ENCODE peak calls at places on chromosomes 13 and 19, in four cellular contexts. P, R, Y and X are unnamed samples.

GRCh38 chr13:96771501-96772367 is 222.5 kb downstream of the OXGR1 start:
- DNase-seq in P (no peak), R (no peak), Y (no peak), X (no peak)

GRCh38 chr13:60759499-60759898 is 362.5 kb downstream of the TDRD3 start:
- DNase-seq in P (peak; percentile 44), R (no peak), Y (peak; percentile 19), X (no peak)

GRCh38 chr13:48526269-48526668 is 6.6 kb downstream of the RCBTB2 start:
- DNase-seq in P (no peak), R (no peak), Y (no peak), X (no peak)

GRCh38 chr13:70841240-70842061 is 733.2 kb upstream of the KLHL1 start:
- DNase-seq in P (no peak), R (no peak), Y (no peak), X (no peak)

GRCh38 chr19:7772752-7773291 is 9.8 kb downstream of the CLEC4M start:
- DNase-seq in P (peak; percentile 60), R (no peak), Y (no peak), X (no peak)

GRCh38 chr13:57128909-57129308 is 11.8 kb upstream of the PRR20A start:
- DNase-seq in P (no peak), R (no peak), Y (no peak), X (no peak)

GRCh38 chr13:52025475-52026245 is 1.2 kb downstream of the UTP14C start:
- DNase-seq in P (no peak), R (no peak), Y (no peak), X (no peak)

GRCh38 chr13:48069573-48069972 is 25.3 kb downstream of the MED4 start:
- DNase-seq in P (no peak), R (no peak), Y (no peak), X (no peak)

GRCh38 chr19:17337675-17338439 is 504 bp downstream of the GTPBP3 start:
- DNase-seq in P (no peak), R (no peak), Y (peak; percentile 28), X (no peak)

GRCh38 chr19:662962-663681 is at the start of gene RNF126:
- DNase-seq in P (peak; percentile 87), R (peak; percentile 90), Y (peak; percentile 93), X (peak; percentile 92)

GRCh38 chr13:33509642-33510229 is 224.2 kb upstream of the STARD13 start:
- DNase-seq in P (peak; percentile 73), R (no peak), Y (no peak), X (no peak)

GRCh38 chr19:30052122-30053075 is 110.4 kb downstream of the URI1 start:
- DNase-seq in P (no peak), R (no peak), Y (no peak), X (no peak)

GRCh38 chr13:27171244-27171829 is at the start of gene USP12:
- DNase-seq in P (peak; percentile 24), R (peak; percentile 70), Y (peak; percentile 79), X (peak; percentile 58)

GRCh38 chr13:34391071-34391470 is 551.0 kb upstream of the NBEA start:
- DNase-seq in P (peak; percentile 83), R (no peak), Y (no peak), X (no peak)

GRCh38 chr13:84118845-84119409 is 236.7 kb upstream of the SLITRK1 start:
- DNase-seq in P (no peak), R (no peak), Y (no peak), X (no peak)

GRCh38 chr13:23645851-23646250 is 75.6 kb downstream of the TNFRSF19 start:
- DNase-seq in P (no peak), R (no peak), Y (no peak), X (no peak)

GRCh38 chr19:28495046-28495445 is 717.9 kb downstream of the UQCRFS1 start:
- DNase-seq in P (peak; percentile 50), R (no peak), Y (no peak), X (no peak)

GRCh38 chr19:4066176-4066606 is 508 bp downstream of the ZBTB7A start:
- DNase-seq in P (no peak), R (no peak), Y (no peak), X (no peak)

GRCh38 chr13:114131581-114132418 is 623 bp downstream of the RASA3 start:
- DNase-seq in P (peak; percentile 59), R (peak; percentile 68), Y (peak; percentile 49), X (peak; percentile 62)

GRCh38 chr13:92963029-92963428 is 263.6 kb upstream of the GPC6 start:
- DNase-seq in P (peak; percentile 70), R (no peak), Y (no peak), X (no peak)

GRCh38 chr19:38988632-38989031 is 13.1 kb upstream of the FBXO17 start:
- DNase-seq in P (no peak), R (no peak), Y (no peak), X (no peak)

DNA sequence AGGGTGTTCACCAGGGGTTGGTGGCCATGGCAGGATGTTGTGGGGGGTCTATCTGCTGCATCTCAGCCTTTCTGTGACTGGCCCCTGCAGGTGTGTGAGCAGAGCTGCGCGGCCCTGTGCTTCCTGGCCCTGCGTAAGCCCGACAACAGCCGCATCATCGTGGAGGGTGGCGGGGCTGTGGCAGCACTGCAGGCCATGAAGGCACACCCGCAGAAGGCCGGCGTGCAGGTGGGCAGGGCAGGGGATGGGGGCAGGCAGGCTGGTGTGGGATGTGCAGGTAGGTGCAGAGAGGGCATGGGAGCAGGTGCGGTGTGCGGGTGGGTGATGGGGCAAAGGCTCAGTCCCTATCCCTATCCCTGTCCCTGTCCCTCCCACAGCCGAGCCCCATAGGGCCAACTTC is 8.1 kb upstream of the SLC25A42 start:
- DNase-seq in P (no peak), R (no peak), Y (no peak), X (no peak)
- H3K4me3 ChIP-seq in P (no peak overlapping the region), R (no peak overlapping the region), Y (no peak overlapping the region), X (no peak overlapping the region)

GRCh38 chr13:25971499-25972145 is 80.2 kb downstream of the SHISA2 start:
- DNase-seq in P (no peak), R (peak; percentile 81), Y (no peak), X (no peak)

GRCh38 chr13:25977216-25977615 is 74.6 kb downstream of the SHISA2 start:
- DNase-seq in P (peak; percentile 21), R (no peak), Y (peak; percentile 10), X (no peak)

GRCh38 chr13:25973576-25973975 is 78.2 kb downstream of the SHISA2 start:
- DNase-seq in P (no peak), R (peak; percentile 58), Y (no peak), X (no peak)

GRCh38 chr13:25971077-25971476 is 80.7 kb downstream of the SHISA2 start:
- DNase-seq in P (no peak), R (no peak), Y (no peak), X (no peak)

GRCh38 chr13:25973085-25973484 is 78.7 kb downstream of the SHISA2 start:
- DNase-seq in P (no peak), R (no peak), Y (peak; percentile 18), X (no peak)
- H3K27ac ChIP-seq in P (no peak overlapping the region), R (peak overlapping the region; percentile 14), Y (peak overlapping the region; percentile 11), X (no peak overlapping the region)

GRCh38 chr13:28710161-28710560 is 8.6 kb downstream of the SLC46A3 start:
- DNase-seq in P (no peak), R (no peak), Y (no peak), X (no peak)
- H3K36me3 ChIP-seq in P (no peaks in the 10 kb centered on the region), R (peaks cover 3% of the 10 kb centered on the region), Y (no peaks in the 10 kb centered on the region), X (no peaks in the 10 kb centered on the region)

GRCh38 chr13:32370805-32371204 is 55.5 kb downstream of the BRCA2 start:
- DNase-seq in P (no peak), R (no peak), Y (no peak), X (no peak)
- H3K4me3 ChIP-seq in P (no peak overlapping the region), R (no peak overlapping the region), Y (no peak overlapping the region), X (no peak overlapping the region)

GRCh38 chr19:49339364-49340068 is 4.3 kb downstream of the CD37 start:
- DNase-seq in P (peak; percentile 91), R (no peak), Y (peak; percentile 95), X (peak; percentile 94)

GRCh38 chr19:49340865-49341718 is 5.9 kb downstream of the CD37 start:
- DNase-seq in P (no peak), R (no peak), Y (no peak), X (peak; percentile 49)

GRCh38 chr19:49342291-49342721 is 7.1 kb downstream of the CD37 start:
- DNase-seq in P (no peak), R (no peak), Y (no peak), X (peak; percentile 31)

GRCh38 chr19:49338691-49339363 is 3.6 kb downstream of the CD37 start:
- DNase-seq in P (peak; percentile 49), R (no peak), Y (peak; percentile 84), X (peak; percentile 94)

GRCh38 chr19:49340069-49340864 is 5.1 kb downstream of the CD37 start:
- DNase-seq in P (no peak), R (no peak), Y (peak; percentile 28), X (peak; percentile 84)
- H3K27ac ChIP-seq in P (no peak overlapping the region), R (no peak overlapping the region), Y (no peak overlapping the region), X (peak overlapping the region; percentile 91)

DNA sequence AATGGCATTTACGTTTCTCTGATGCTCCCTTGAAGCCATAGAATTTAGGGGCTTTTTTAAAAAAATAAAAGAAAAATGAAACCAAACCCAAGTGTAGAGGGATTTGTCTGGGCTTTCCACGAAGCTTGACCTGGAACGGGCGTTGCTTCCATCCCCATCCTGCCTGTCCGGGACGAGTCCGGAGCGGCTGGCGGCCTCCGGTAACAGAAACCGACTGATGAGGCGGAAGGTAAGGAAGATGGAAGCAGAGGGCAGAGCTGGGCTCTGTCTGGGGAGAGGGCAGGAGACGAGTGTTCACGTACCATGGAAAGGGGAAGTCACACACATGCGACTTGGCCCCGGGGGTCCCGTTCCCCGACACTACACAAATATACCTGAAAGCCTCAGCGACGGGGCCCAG is 34.3 kb downstream of the BTBD2 start:
- DNase-seq in P (no peak), R (no peak), Y (no peak), X (no peak)
- H3K36me3 ChIP-seq in P (peaks cover 26% of the 10 kb centered on the region), R (peaks cover 36% of the 10 kb centered on the region), Y (peaks cover 24% of the 10 kb centered on the region), X (peaks cover 8% of the 10 kb centered on the region)

GRCh38 chr19:50422397-50423278 is 3.9 kb downstream of the SPIB start:
- DNase-seq in P (no peak), R (no peak), Y (no peak), X (no peak)
- H3K4me3 ChIP-seq in P (no peak overlapping the region), R (no peak overlapping the region), Y (no peak overlapping the region), X (no peak overlapping the region)

DNA sequence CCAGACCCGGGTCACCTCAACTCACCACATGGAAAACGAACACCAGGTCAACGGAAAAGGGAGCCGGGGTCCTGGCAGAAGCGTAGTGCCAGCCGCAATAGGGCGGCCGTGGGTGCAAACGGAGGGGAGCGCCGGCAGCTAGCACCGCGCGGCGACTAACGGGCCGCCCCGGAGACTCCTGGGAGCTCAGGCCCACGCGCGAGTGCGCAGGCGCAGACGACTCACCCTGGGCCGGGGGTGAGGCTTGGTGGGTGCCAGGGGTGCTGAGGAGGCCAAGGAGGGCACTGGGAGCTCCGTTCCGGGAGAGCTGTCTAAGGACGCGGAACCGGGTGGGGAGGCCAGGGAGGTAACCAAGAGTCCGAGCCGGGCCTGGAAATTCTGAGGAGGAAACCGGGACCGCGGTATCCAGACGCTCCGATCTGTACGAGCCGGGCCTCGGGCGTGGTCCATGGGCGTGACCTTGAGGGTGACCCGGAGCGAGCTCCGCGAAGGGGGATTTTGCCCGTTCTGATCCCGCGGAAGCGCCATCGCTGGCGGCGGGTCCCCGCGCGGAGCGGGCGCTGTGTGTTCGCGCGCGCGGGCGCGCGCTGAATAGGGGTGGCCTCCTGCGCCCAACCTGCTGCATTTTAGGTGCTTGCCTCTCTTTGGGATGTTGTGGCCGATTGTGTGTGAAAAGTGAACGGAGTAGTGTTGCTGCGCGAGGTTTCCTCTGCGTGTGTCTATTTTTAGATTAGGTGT is at the start of gene ZNF382:
- DNase-seq in P (peak; percentile 64), R (peak; percentile 85), Y (peak; percentile 87), X (peak; percentile 74)
- H3K27ac ChIP-seq in P (peak within 1 kb of the TSS; percentile 79), R (peak within 1 kb of the TSS; percentile 91), Y (peak within 1 kb of the TSS; percentile 80), X (peak within 1 kb of the TSS; percentile 59)

GRCh38 chr19:34579281-34580054 is 97.5 kb downstream of the SCGB2B2 start:
- DNase-seq in P (no peak), R (no peak), Y (no peak), X (no peak)
- H3K36me3 ChIP-seq in P (no peaks in the 10 kb centered on the region), R (no peaks in the 10 kb centered on the region), Y (no peaks in the 10 kb centered on the region), X (no peaks in the 10 kb centered on the region)